ENCODE peak calls at places on chromosomes 12 and 14, in four cellular contexts. One of them, this sample, is unnamed.

GRCh38 chr12:209851-210250 is 4.1 kb downstream of the SLC6A12 start:
- DNase-seq in tibial nerve: no peak
- DNase-seq in right lobe of liver: no peak
- DNase-seq in HFFc6: no peak
- DNase-seq in this sample: no peak

GRCh38 chr14:99410019-99410418 is 70.6 kb downstream of the SETD3 start:
- DNase-seq in tibial nerve: no peak
- DNase-seq in right lobe of liver: no peak
- DNase-seq in HFFc6: no peak
- DNase-seq in this sample: no peak

GRCh38 chr12:128840862-128841468 is 12.3 kb upstream of the GLT1D1 start:
- DNase-seq in tibial nerve: no peak
- DNase-seq in right lobe of liver: no peak
- DNase-seq in HFFc6: no peak
- DNase-seq in this sample: no peak

GRCh38 chr14:99382071-99382640 is 98.5 kb downstream of the SETD3 start:
- DNase-seq in HFFc6: no peak
- DNase-seq in right lobe of liver: no peak
- DNase-seq in tibial nerve: no peak
- DNase-seq in this sample: no peak

GRCh38 chr12:105275997-105276760 is 40.2 kb upstream of the APPL2 start:
- DNase-seq in right lobe of liver: no peak
- DNase-seq in tibial nerve: no peak
- DNase-seq in HFFc6: no peak
- DNase-seq in this sample: no peak

GRCh38 chr14:64610049-64610746 is 60.4 kb downstream of the PPP1R36 start:
- DNase-seq in HFFc6: no peak
- DNase-seq in tibial nerve: no peak
- DNase-seq in right lobe of liver: no peak
- DNase-seq in this sample: no peak

GRCh38 chr14:100586153-100586519 is 1.1 kb downstream of the BEGAIN start:
- DNase-seq in tibial nerve: no peak
- DNase-seq in HFFc6: no peak
- DNase-seq in right lobe of liver: peak
- DNase-seq in this sample: peak

GRCh38 chr12:109972821-109973220 is 23.3 kb downstream of the GIT2 start:
- DNase-seq in right lobe of liver: no peak
- DNase-seq in tibial nerve: no peak
- DNase-seq in HFFc6: no peak
- DNase-seq in this sample: no peak

GRCh38 chr14:31949709-31950108 is 127.4 kb upstream of the ARHGAP5 start:
- DNase-seq in right lobe of liver: no peak
- DNase-seq in tibial nerve: no peak
- DNase-seq in HFFc6: peak
- DNase-seq in this sample: no peak

GRCh38 chr12:129610601-129611120 is 293.2 kb downstream of the TMEM132D start:
- DNase-seq in tibial nerve: no peak
- DNase-seq in HFFc6: no peak
- DNase-seq in right lobe of liver: no peak
- DNase-seq in this sample: no peak

GRCh38 chr12:127401005-127401404 is 866.0 kb upstream of the TMEM132C start:
- DNase-seq in HFFc6: peak
- DNase-seq in right lobe of liver: no peak
- DNase-seq in tibial nerve: no peak
- DNase-seq in this sample: no peak

GRCh38 chr14:106506901-106507305 is 980.5 kb downstream of the TMEM121 start:
- DNase-seq in right lobe of liver: no peak
- DNase-seq in tibial nerve: no peak
- DNase-seq in HFFc6: no peak
- DNase-seq in this sample: no peak

GRCh38 chr12:69007166-69007857 is 74.3 kb upstream of the CPM start:
- DNase-seq in right lobe of liver: no peak
- DNase-seq in tibial nerve: no peak
- DNase-seq in HFFc6: peak
- DNase-seq in this sample: no peak

GRCh38 chr14:22412936-22413411 is 176.1 kb downstream of the DAD1 start:
- DNase-seq in right lobe of liver: no peak
- DNase-seq in HFFc6: no peak
- DNase-seq in tibial nerve: no peak
- DNase-seq in this sample: no peak

GRCh38 chr14:49863483-49864262 is 11.1 kb upstream of the NEMF start:
- DNase-seq in right lobe of liver: no peak
- DNase-seq in tibial nerve: no peak
- DNase-seq in HFFc6: no peak
- DNase-seq in this sample: no peak

GRCh38 chr14:103541944-103542544 is 13.0 kb downstream of the TRMT61A start:
- DNase-seq in HFFc6: no peak
- DNase-seq in right lobe of liver: no peak
- DNase-seq in tibial nerve: no peak
- DNase-seq in this sample: peak

GRCh38 chr14:91366749-91367148 is 50.9 kb downstream of the CCDC88C start:
- DNase-seq in right lobe of liver: peak
- DNase-seq in tibial nerve: no peak
- DNase-seq in HFFc6: no peak
- DNase-seq in this sample: no peak

GRCh38 chr12:57475271-57476161 is 4.2 kb downstream of the ARHGAP9 start:
- DNase-seq in tibial nerve: no peak
- DNase-seq in right lobe of liver: no peak
- DNase-seq in HFFc6: no peak
- DNase-seq in this sample: peak

GRCh38 chr14:85853996-85854526 is 324.1 kb downstream of the FLRT2 start:
- DNase-seq in tibial nerve: no peak
- DNase-seq in right lobe of liver: no peak
- DNase-seq in HFFc6: no peak
- DNase-seq in this sample: no peak

GRCh38 chr12:22744197-22744596 is 119.2 kb downstream of the ETNK1 start:
- DNase-seq in tibial nerve: no peak
- DNase-seq in HFFc6: no peak
- DNase-seq in right lobe of liver: peak
- DNase-seq in this sample: no peak

GRCh38 chr14:85308531-85309300 is 221.2 kb upstream of the FLRT2 start:
- DNase-seq in tibial nerve: no peak
- DNase-seq in HFFc6: no peak
- DNase-seq in right lobe of liver: no peak
- DNase-seq in this sample: peak

GRCh38 chr12:48813464-48814312 is 4.6 kb upstream of the CACNB3 start:
- DNase-seq in right lobe of liver: no peak
- DNase-seq in HFFc6: no peak
- DNase-seq in tibial nerve: no peak
- DNase-seq in this sample: no peak

GRCh38 chr12:40012709-40013108 is 93.2 kb downstream of the SLC2A13 start:
- DNase-seq in HFFc6: no peak
- DNase-seq in right lobe of liver: no peak
- DNase-seq in tibial nerve: no peak
- DNase-seq in this sample: no peak

GRCh38 chr12:122024132-122024785 is 2.6 kb downstream of the BCL7A start:
- DNase-seq in tibial nerve: no peak
- DNase-seq in HFFc6: no peak
- DNase-seq in right lobe of liver: no peak
- DNase-seq in this sample: no peak

GRCh38 chr14:88518592-88519512 is 36.0 kb downstream of the PTPN21 start:
- DNase-seq in HFFc6: peak
- DNase-seq in right lobe of liver: no peak
- DNase-seq in tibial nerve: no peak
- DNase-seq in this sample: no peak

GRCh38 chr14:31893156-31893813 is 183.8 kb upstream of the ARHGAP5 start:
- DNase-seq in HFFc6: no peak
- DNase-seq in right lobe of liver: no peak
- DNase-seq in tibial nerve: no peak
- DNase-seq in this sample: no peak

GRCh38 chr12:119714614-119715267 is 46.8 kb downstream of the PRKAB1 start:
- DNase-seq in right lobe of liver: no peak
- DNase-seq in tibial nerve: no peak
- DNase-seq in HFFc6: no peak
- DNase-seq in this sample: no peak

GRCh38 chr12:29240441-29240840 is 91.4 kb downstream of the FAR2 start:
- DNase-seq in HFFc6: no peak
- DNase-seq in right lobe of liver: no peak
- DNase-seq in tibial nerve: no peak
- DNase-seq in this sample: no peak

GRCh38 chr14:32076278-32077080 is 625 bp upstream of the ARHGAP5 start:
- DNase-seq in right lobe of liver: peak
- DNase-seq in HFFc6: peak
- DNase-seq in tibial nerve: peak
- DNase-seq in this sample: peak

GRCh38 chr12:120799417-120800045 is 73.9 kb downstream of the ACADS start:
- DNase-seq in right lobe of liver: no peak
- DNase-seq in HFFc6: no peak
- DNase-seq in tibial nerve: no peak
- DNase-seq in this sample: no peak

GRCh38 chr14:58598028-58598850 is 39.5 kb upstream of the DACT1 start:
- DNase-seq in HFFc6: no peak
- DNase-seq in tibial nerve: no peak
- DNase-seq in right lobe of liver: no peak
- DNase-seq in this sample: no peak

GRCh38 chr14:55412686-55413085 is 1.1 kb upstream of the ATG14 start:
- DNase-seq in tibial nerve: no peak
- DNase-seq in right lobe of liver: no peak
- DNase-seq in HFFc6: no peak
- DNase-seq in this sample: no peak

GRCh38 chr14:56808314-56809201 is 1.7 kb downstream of the OTX2 start:
- DNase-seq in tibial nerve: no peak
- DNase-seq in HFFc6: no peak
- DNase-seq in right lobe of liver: no peak
- DNase-seq in this sample: peak

GRCh38 chr12:89067436-89067835 is 284.9 kb downstream of the DUSP6 start:
- DNase-seq in HFFc6: peak
- DNase-seq in tibial nerve: no peak
- DNase-seq in right lobe of liver: no peak
- DNase-seq in this sample: no peak

GRCh38 chr12:78210894-78211302 is 380.2 kb downstream of the NAV3 start:
- DNase-seq in right lobe of liver: no peak
- DNase-seq in HFFc6: peak
- DNase-seq in tibial nerve: no peak
- DNase-seq in this sample: no peak

DNA sequence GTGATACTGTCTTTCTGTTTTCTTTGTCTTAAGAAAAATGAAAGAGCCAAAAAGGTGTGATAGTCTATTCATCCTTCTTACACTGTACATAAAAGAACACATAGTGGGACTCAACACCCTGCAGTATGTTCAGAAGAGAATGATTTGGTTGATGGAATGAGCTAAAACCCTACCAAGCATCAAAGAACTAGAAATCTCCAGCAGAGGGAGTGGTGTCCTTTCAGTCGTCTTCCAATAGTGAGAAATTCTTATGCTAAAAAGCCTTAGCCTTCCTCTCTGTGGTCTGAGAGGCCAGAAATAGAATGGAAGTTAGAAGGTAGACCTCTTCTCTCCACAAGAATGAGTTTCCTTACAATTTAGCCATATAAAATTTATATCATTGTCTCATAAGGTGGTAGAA is 393.4 kb upstream of the SEL1L start:
- DNase-seq in tibial nerve: no peak
- DNase-seq in HFFc6: no peak
- DNase-seq in right lobe of liver: no peak
- DNase-seq in this sample: no peak
- TF ChIP-seq CTCF in tibial nerve: no peak
- TF ChIP-seq CTCF in HFFc6: no peak
- TF ChIP-seq CTCF in right lobe of liver: peak
- TF ChIP-seq CTCF in this sample: peak

GRCh38 chr12:124656214-124656516 is 88.8 kb upstream of the NCOR2 start:
- DNase-seq in tibial nerve: no peak
- DNase-seq in HFFc6: no peak
- DNase-seq in right lobe of liver: no peak
- DNase-seq in this sample: no peak
- TF ChIP-seq CTCF in tibial nerve: no peak
- TF ChIP-seq CTCF in HFFc6: peak
- TF ChIP-seq CTCF in right lobe of liver: no peak
- TF ChIP-seq CTCF in this sample: no peak

DNA sequence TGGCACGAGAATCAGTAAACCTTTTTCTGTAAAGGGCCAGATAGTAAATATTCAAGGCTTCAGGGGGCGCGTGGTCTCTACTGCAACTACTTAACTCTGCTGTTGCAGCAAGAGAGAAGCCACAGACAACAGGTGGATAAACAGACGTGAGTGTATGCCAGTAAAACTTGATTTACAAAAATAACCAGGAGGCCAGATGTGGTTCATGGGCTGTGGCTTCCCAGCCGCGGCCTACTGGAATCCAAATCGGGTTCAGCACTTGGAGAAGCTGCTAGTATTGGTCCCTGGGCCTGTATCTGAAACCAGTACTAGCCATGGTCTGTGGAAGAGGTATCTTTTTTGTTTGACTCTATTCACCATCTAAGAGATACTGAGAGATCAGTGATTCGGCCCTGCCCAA is 13.3 kb downstream of the PPP2R5C start:
- DNase-seq in tibial nerve: no peak
- DNase-seq in HFFc6: no peak
- DNase-seq in right lobe of liver: no peak
- DNase-seq in this sample: no peak
- TF ChIP-seq CTCF in tibial nerve: no peak
- TF ChIP-seq CTCF in HFFc6: no peak
- TF ChIP-seq CTCF in right lobe of liver: no peak
- TF ChIP-seq CTCF in this sample: no peak

GRCh38 chr12:26091837-26092236 is 33.0 kb downstream of the BHLHE41 start:
- DNase-seq in HFFc6: no peak
- DNase-seq in tibial nerve: no peak
- DNase-seq in right lobe of liver: no peak
- DNase-seq in this sample: no peak
- TF ChIP-seq CTCF in HFFc6: peak
- TF ChIP-seq CTCF in tibial nerve: no peak
- TF ChIP-seq CTCF in right lobe of liver: no peak
- TF ChIP-seq CTCF in this sample: no peak

DNA sequence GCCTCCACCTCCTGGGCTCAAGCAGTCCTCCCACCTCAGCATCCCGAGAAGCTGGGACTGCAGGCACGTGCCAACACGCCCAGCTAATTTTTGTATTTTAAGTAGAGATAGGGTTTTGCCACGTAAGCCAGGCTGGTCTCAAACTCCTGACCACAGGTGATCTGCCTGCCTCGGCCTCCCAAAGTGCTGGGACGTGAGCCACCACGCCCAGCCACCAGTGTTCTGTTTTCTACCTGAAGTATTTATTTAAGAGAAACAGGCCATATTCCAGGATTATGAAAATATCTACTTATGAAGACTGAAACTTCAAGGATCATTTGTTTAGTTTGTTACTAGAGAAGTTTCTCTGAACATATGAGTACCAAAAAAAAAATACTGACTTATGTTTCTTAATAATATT is 10.3 kb downstream of the GTF2H3 start:
- DNase-seq in right lobe of liver: no peak
- DNase-seq in HFFc6: no peak
- DNase-seq in tibial nerve: no peak
- DNase-seq in this sample: no peak
- TF ChIP-seq CTCF in right lobe of liver: no peak
- TF ChIP-seq CTCF in HFFc6: no peak
- TF ChIP-seq CTCF in tibial nerve: no peak
- TF ChIP-seq CTCF in this sample: no peak

This sample was measured in glutamatergic neuron.